ENCODE peak calls at places on chromosomes 2 and 18, in seven cellular contexts. F is right lobe of liver, D is A549, W is heart left ventricle, K is adrenal gland, B is BE2C, H is OCI-LY7. A is an unnamed sample.
A peak's percentile ranks its signal among the peaks of the same experiment; 100 is the strongest.

GRCh38 chr2:17171446-17172049 is 346.7 kb downstream of the RAD51AP2 start:
- DNase-seq in F (peak; percentile 27), D (no peak), W (no peak), K (peak; percentile 36), B (peak; percentile 26), H (peak; percentile 19), A (peak; percentile 52)

GRCh38 chr2:106953779-106954178 is 67.8 kb upstream of the ST6GAL2 start:
- DNase-seq in F (no peak), D (no peak), W (no peak), K (peak; percentile 20), B (no peak), H (no peak), A (no peak)

GRCh38 chr2:239881031-239881471 is 144.1 kb downstream of the NDUFA10 start:
- DNase-seq in F (no peak), D (no peak), W (no peak), K (no peak), B (no peak), H (no peak), A (no peak)

GRCh38 chr2:134372611-134373131 is 118.8 kb downstream of the MGAT5 start:
- DNase-seq in F (no peak), D (no peak), W (peak; percentile 68), K (no peak), B (no peak), H (no peak), A (no peak)

GRCh38 chr2:217622205-217622621 is 380.6 kb downstream of the TNS1 start:
- DNase-seq in F (peak; percentile 38), D (no peak), W (peak; percentile 62), K (peak; percentile 19), B (peak; percentile 51), H (no peak), A (peak; percentile 33)

GRCh38 chr18:34709104-34709503 is 994 bp upstream of the DTNA start:
- DNase-seq in F (no peak), D (no peak), W (no peak), K (peak; percentile 44), B (no peak), H (no peak), A (no peak)

GRCh38 chr2:190972846-190973245 is 41.1 kb downstream of the STAT1 start:
- DNase-seq in F (no peak), D (no peak), W (no peak), K (no peak), B (no peak), H (no peak), A (no peak)

GRCh38 chr18:32355896-32356295 is 114.8 kb downstream of the GAREM1 start:
- DNase-seq in F (no peak), D (no peak), W (no peak), K (no peak), B (no peak), H (no peak), A (no peak)

GRCh38 chr2:235026137-235026536 is 74.3 kb downstream of the SH3BP4 start:
- DNase-seq in F (no peak), D (peak; percentile 62), W (no peak), K (peak; percentile 84), B (no peak), H (no peak), A (no peak)

GRCh38 chr2:65576278-65576677 is 143.9 kb upstream of the SPRED2 start:
- DNase-seq in F (no peak), D (no peak), W (no peak), K (no peak), B (no peak), H (no peak), A (no peak)

GRCh38 chr2:119549236-119549635 is 5.0 kb downstream of the CFAP221 start:
- DNase-seq in F (no peak), D (no peak), W (no peak), K (peak; percentile 35), B (peak; percentile 26), H (no peak), A (no peak)

GRCh38 chr2:146817613-146818012 is 1027.2 kb upstream of the ACVR2A start:
- DNase-seq in F (no peak), D (no peak), W (no peak), K (no peak), B (no peak), H (no peak), A (no peak)

GRCh38 chr2:174606336-174606735 is 8.7 kb upstream of the WIPF1 start:
- DNase-seq in F (no peak), D (peak; percentile 56), W (no peak), K (peak; percentile 60), B (peak; percentile 65), H (no peak), A (no peak)

GRCh38 chr2:84424152-84424551 is 34.9 kb downstream of the SUCLG1 start:
- DNase-seq in F (no peak), D (peak; percentile 25), W (no peak), K (no peak), B (no peak), H (peak; percentile 2), A (no peak)
- TF ChIP-seq CTCF in F (peak; percentile 41), D (peak; percentile 63), W (peak; percentile 51), K (peak; percentile 44), B (peak; percentile 23), H (peak; percentile 77), A (peak; percentile 46)

GRCh38 chr2:10221443-10221842 is 81.3 kb upstream of the HPCAL1 start:
- DNase-seq in F (no peak), D (no peak), W (no peak), K (no peak), B (no peak), H (no peak), A (no peak)

GRCh38 chr2:10220045-10220444 is 82.7 kb upstream of the HPCAL1 start:
- DNase-seq in F (no peak), D (no peak), W (no peak), K (no peak), B (no peak), H (no peak), A (no peak)

GRCh38 chr2:10223471-10223870 is 79.2 kb upstream of the HPCAL1 start:
- DNase-seq in F (no peak), D (no peak), W (no peak), K (no peak), B (no peak), H (no peak), A (no peak)

GRCh38 chr2:10221976-10222870 is 80.5 kb upstream of the HPCAL1 start:
- DNase-seq in F (no peak), D (no peak), W (no peak), K (no peak), B (no peak), H (no peak), A (no peak)

GRCh38 chr2:10220516-10221391 is 82.0 kb upstream of the HPCAL1 start:
- DNase-seq in F (no peak), D (no peak), W (no peak), K (no peak), B (no peak), H (no peak), A (no peak)
- TF ChIP-seq CTCF in F (no peak), D (no peak), W (no peak), K (no peak), B (no peak), H (peak; percentile 28), A (no peak)

DNA sequence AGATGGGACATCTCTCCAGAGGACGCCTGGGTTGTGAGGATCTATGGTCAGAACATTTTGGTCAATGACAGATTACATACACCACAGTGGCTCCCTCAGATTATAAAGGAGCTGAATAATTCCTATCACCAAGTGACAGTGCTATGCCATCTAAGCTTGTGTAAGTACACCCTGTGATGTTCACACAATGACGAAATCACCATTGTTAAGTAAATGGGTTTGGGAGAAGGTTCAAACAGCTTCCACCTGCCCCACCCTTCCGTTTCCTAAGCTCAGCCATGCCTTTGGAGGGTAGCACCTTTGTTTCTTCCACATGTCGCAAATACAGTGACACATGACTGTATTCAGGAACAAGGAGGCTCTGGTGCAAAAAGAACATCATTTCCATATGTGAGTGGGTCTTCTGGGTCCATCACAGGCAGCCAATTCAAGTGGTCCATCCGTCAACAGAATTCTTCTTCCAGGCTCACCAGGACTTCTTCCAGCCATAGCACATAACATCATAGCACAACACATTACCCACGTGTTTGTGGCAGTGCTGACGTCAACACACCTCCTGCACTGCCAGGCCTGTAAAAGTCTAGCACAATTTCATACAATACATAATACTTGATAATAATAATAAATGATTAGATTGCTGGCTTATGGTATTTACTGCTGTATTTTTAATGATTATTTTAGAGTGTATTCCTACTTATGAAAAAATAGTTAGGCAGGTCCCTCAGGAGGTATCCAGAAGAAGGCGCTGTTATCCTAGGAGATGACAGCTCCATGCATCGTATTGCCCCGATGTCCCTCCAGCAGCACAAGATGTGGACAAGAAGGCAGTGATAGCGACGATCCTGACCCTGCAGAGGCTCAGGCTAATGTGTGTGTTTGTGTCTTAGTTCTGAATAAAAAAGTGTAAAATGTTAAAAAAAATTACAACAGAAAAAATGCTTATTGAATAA is 264.8 kb downstream of the ANAPC1 start:
- DNase-seq in F (no peak), D (no peak), W (no peak), K (no peak), B (no peak), H (peak; percentile 46), A (no peak)
- TF ChIP-seq CTCF in F (peak; percentile 25), D (peak; percentile 32), W (no peak), K (no peak), B (peak; percentile 13), H (peak; percentile 80), A (no peak)

GRCh38 chr18:46464926-46465655 is 191.9 kb downstream of the LOXHD1 start:
- DNase-seq in F (no peak), D (no peak), W (no peak), K (no peak), B (no peak), H (no peak), A (no peak)
- TF ChIP-seq CTCF in F (no peak), D (no peak), W (peak; percentile 11), K (no peak), B (peak; percentile 36), H (no peak), A (peak; percentile 35)

GRCh38 chr2:159272166-159272565 is 14.3 kb downstream of the WDSUB1 start:
- DNase-seq in F (no peak), D (no peak), W (no peak), K (no peak), B (no peak), H (no peak), A (no peak)
- TF ChIP-seq CTCF in F (no peak), D (no peak), W (no peak), K (no peak), B (no peak), H (no peak), A (no peak)

GRCh38 chr18:79353238-79353637 is 42.5 kb upstream of the NFATC1 start:
- DNase-seq in F (no peak), D (peak; percentile 7), W (no peak), K (no peak), B (no peak), H (no peak), A (peak; percentile 45)
- TF ChIP-seq CTCF in F (peak; percentile 6), D (no peak), W (no peak), K (no peak), B (peak; percentile 22), H (no peak), A (peak; percentile 44)

GRCh38 chr2:13413989-13414388 is 697.3 kb downstream of the TRIB2 start:
- DNase-seq in F (no peak), D (no peak), W (no peak), K (no peak), B (no peak), H (no peak), A (no peak)

GRCh38 chr2:13414907-13415306 is 698.2 kb downstream of the TRIB2 start:
- DNase-seq in F (no peak), D (no peak), W (no peak), K (no peak), B (peak; percentile 79), H (no peak), A (no peak)
- TF ChIP-seq CTCF in F (no peak), D (no peak), W (no peak), K (no peak), B (peak; percentile 12), H (no peak), A (no peak)

GRCh38 chr2:214710729-214711128 is 98.8 kb downstream of the BARD1 start:
- DNase-seq in F (no peak), D (no peak), W (no peak), K (no peak), B (no peak), H (no peak), A (no peak)
- TF ChIP-seq CTCF in F (no peak), D (no peak), W (no peak), K (no peak), B (no peak), H (no peak), A (no peak)